ENCODE peak calls at places on chromosomes 12 and 14, in five cellular contexts. C is body of pancreas, W is stomach, I is esophagus muscularis mucosa, T is pancreas. V is an unnamed sample.

GRCh38 chr14:94722397-94722796 is 47.5 kb downstream of the GSC start:
- DNase-seq in T (no peak), W (no peak), C (no peak), I (no peak), V (no peak)

GRCh38 chr12:67710582-67710981 is 62.0 kb downstream of the DYRK2 start:
- DNase-seq in I (no peak), T (peak; percentile 71), W (peak; percentile 59), C (peak; percentile 85), V (peak; percentile 58)

GRCh38 chr12:64682572-64683277 is 72.4 kb downstream of the RASSF3 start:
- DNase-seq in T (no peak), W (no peak), C (peak; percentile 35), I (no peak), V (no peak)

GRCh38 chr14:85050180-85050579 is 479.8 kb upstream of the FLRT2 start:
- DNase-seq in W (no peak), I (no peak), T (no peak), C (no peak), V (no peak)

GRCh38 chr12:20624718-20625117 is 70.4 kb upstream of the SLCO1C1 start:
- DNase-seq in C (no peak), W (no peak), T (no peak), I (no peak), V (no peak)

GRCh38 chr12:127550271-127550670 is 716.7 kb upstream of the TMEM132C start:
- DNase-seq in C (no peak), T (no peak), W (no peak), I (no peak), V (no peak)

GRCh38 chr12:124653169-124653931 is 85.9 kb upstream of the NCOR2 start:
- DNase-seq in T (no peak), W (no peak), I (no peak), C (no peak), V (no peak)

GRCh38 chr14:78074546-78074945 is 95.6 kb upstream of the NRXN3 start:
- DNase-seq in W (no peak), T (no peak), I (no peak), C (no peak), V (no peak)

GRCh38 chr12:122421815-122422737 is at the start of gene CLIP1:
- DNase-seq in W (peak; percentile 72), C (peak; percentile 81), I (peak; percentile 92), T (peak; percentile 70), V (no peak)

GRCh38 chr12:22731231-22731630 is 106.3 kb downstream of the ETNK1 start:
- DNase-seq in I (no peak), C (no peak), T (no peak), W (no peak), V (no peak)

GRCh38 chr12:22729431-22729830 is 104.5 kb downstream of the ETNK1 start:
- DNase-seq in T (no peak), I (no peak), W (no peak), C (no peak), V (no peak)

GRCh38 chr12:22733756-22734155 is 108.8 kb downstream of the ETNK1 start:
- DNase-seq in C (no peak), T (no peak), W (no peak), I (no peak), V (no peak)

GRCh38 chr12:22728989-22729388 is 104.0 kb downstream of the ETNK1 start:
- DNase-seq in C (no peak), W (no peak), T (no peak), I (no peak), V (no peak)

GRCh38 chr12:22729898-22730443 is 105.0 kb downstream of the ETNK1 start:
- DNase-seq in C (no peak), I (no peak), W (no peak), T (no peak), V (no peak)
- H3K4me3 ChIP-seq in C (no peak overlapping the region), I (no peak overlapping the region), W (no peak overlapping the region), T (no peak overlapping the region), V (no peak overlapping the region)

GRCh38 chr12:55797068-55797467 is 20.5 kb downstream of the SARNP start:
- DNase-seq in C (peak; percentile 34), W (no peak), I (no peak), T (no peak), V (no peak)
- TF ChIP-seq CTCF in C (no peak), W (no peak), I (peak; percentile 43), T (no peak), V (peak; percentile 84)

DNA sequence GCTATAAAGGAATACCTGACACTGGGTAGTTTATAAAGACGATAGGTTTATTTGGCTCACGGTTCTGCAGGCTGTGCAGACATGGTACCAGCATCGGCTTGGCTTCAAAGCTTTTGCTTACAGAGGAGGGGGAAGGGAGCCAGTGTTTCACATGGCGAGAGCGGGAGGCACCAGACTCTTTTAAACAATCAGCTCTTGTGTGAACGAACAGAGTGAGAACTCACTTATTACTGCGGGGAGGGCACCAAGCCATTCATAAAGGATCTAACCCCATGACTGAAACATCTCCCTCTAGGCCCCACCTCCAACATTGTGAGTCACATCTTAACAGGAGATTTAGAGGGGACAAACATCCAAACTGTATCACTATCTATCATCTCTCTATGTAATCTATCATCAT is 227.4 kb downstream of the TMEM132D start:
- DNase-seq in C (no peak), I (no peak), W (no peak), T (no peak), V (no peak)
- H3K4me3 ChIP-seq in C (no peak overlapping the region), I (no peak overlapping the region), W (no peak overlapping the region), T (no peak overlapping the region), V (no peak overlapping the region)

DNA sequence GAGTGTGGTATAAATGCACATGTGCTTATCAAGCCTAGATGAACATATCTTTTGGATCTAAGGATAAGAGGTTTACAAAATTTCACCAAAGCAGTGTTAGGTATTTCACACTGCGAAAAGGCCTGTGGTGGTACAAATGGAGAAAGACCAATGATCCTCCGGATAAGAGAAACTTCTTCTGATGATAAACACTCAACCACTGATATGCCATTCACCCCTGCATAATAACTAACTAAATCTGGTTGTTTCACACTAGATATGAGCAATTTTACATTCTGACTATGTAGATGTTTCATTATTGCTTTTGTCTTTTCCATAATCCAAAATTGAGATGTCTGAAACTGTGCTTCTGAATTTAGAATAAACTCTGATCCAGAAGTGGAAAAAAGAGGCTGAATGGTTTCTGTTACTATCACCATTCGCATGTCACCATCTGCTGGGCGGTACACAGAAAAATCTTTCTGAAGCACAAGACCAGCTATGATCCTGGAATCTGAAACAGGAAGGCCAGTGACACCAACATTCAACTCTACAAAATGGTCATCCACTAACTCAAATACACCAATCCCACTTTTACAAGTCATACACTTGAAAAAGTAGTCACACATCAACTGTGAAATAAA is 1.3 kb downstream of the BBS10 start:
- DNase-seq in C (peak; percentile 30), W (no peak), T (no peak), I (no peak), V (peak; percentile 34)
- TF ChIP-seq CTCF in C (no peak), W (no peak), T (no peak), I (peak; percentile 47), V (peak; percentile 70)

GRCh38 chr12:92061061-92061460 is 84.6 kb downstream of the BTG1 start:
- DNase-seq in I (no peak), W (no peak), C (no peak), T (no peak), V (no peak)
- H3K4me3 ChIP-seq in I (no peak overlapping the region), W (no peak overlapping the region), C (no peak overlapping the region), T (no peak overlapping the region), V (no peak overlapping the region)

DNA sequence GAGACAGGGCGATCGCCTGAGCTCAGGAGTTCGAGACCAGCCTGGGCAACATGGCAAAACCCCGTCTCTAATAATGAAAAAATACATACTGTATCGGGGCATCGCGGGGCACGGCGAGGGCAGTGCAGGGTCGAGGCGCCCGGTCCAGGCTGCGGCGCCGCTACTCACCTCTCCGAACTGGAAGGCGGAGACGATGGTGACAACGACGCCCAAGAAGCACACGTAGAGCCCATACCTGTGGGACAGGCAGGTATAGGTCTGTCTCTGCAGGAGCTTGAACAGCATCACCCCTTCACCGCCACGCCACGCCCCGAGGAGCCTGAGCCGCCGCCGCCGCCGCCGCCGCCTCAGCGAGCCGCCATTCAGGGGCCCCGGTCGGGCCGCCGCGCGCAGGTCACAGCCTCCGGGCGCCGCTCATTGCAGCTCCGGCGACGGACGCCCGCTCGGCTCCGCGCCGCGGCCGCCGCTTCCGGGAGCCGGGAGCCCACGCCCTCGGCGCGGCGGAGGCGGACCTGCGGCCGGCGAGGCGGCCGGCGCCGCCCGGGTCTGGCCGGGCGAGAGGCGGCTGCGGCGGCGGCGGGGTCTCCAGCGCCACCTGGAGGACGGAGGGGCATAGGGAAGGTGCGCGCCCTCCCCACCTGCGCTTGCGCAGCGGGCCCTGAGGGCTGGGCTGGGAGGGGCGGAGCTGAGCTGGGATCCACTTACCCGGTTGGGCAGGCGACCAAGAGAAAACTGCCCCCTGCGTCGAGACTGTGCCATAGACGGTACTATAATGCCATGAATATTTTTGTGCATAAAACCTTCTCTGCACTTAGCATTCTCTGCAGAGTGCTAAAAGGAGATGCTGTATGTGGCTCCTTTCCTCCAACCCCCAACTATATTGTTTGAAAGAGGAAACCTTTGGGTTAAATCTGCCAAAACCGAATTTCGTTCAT is at the start of gene GNPTAB:
- DNase-seq in T (peak; percentile 92), C (peak; percentile 96), W (peak; percentile 95), I (peak; percentile 96), V (peak; percentile 70)
- TF ChIP-seq CTCF in T (peak; percentile 66), C (peak; percentile 54), W (no peak), I (peak; percentile 94), V (peak; percentile 93)

GRCh38 chr12:79932393-79932792 is 2.5 kb downstream of the PPP1R12A start:
- DNase-seq in C (no peak), W (no peak), T (no peak), I (no peak), V (no peak)
- H3K4me3 ChIP-seq in C (no peak overlapping the region), W (peak overlapping the region; percentile 90), T (no peak overlapping the region), I (peak overlapping the region; percentile 78), V (peak overlapping the region; percentile 95)

GRCh38 chr12:69579029-69579428 is 6.2 kb upstream of the CCT2 start:
- DNase-seq in I (no peak), T (no peak), C (no peak), W (no peak), V (no peak)
- TF ChIP-seq CTCF in I (no peak), T (no peak), C (no peak), W (no peak), V (no peak)